ENCODE peak calls at places on chromosome 10, in nine cellular contexts. One of them, this sample, is unnamed.

GRCh38 chr10:126969310-126969709 is 64.1 kb downstream of the DOCK1 start:
- DNase-seq in GM23248: peak; percentile 13
- DNase-seq in PC-3: peak; percentile 56
- DNase-seq in MM.1S: no peak
- DNase-seq in hepatocyte: peak; percentile 31
- DNase-seq in OCI-LY7: no peak
- DNase-seq in SK-N-SH: no peak
- DNase-seq in HCT116: peak; percentile 8
- DNase-seq in GM23338: peak; percentile 62
- DNase-seq in this sample: peak; percentile 53

GRCh38 chr10:109968954-109969644 is 38.7 kb upstream of the ADD3 start:
- DNase-seq in hepatocyte: no peak
- DNase-seq in GM23248: no peak
- DNase-seq in SK-N-SH: no peak
- DNase-seq in MM.1S: no peak
- DNase-seq in GM23338: no peak
- DNase-seq in OCI-LY7: no peak
- DNase-seq in HCT116: no peak
- DNase-seq in PC-3: no peak
- DNase-seq in this sample: no peak

GRCh38 chr10:114301951-114302710 is 63.1 kb downstream of the VWA2 start:
- DNase-seq in GM23338: no peak
- DNase-seq in SK-N-SH: no peak
- DNase-seq in HCT116: no peak
- DNase-seq in OCI-LY7: no peak
- DNase-seq in PC-3: peak; percentile 10
- DNase-seq in MM.1S: no peak
- DNase-seq in GM23248: peak; percentile 17
- DNase-seq in hepatocyte: no peak
- DNase-seq in this sample: no peak

GRCh38 chr10:80122110-80122710 is 10.3 kb upstream of the PLAC9 start:
- DNase-seq in PC-3: peak; percentile 93
- DNase-seq in GM23248: peak; percentile 70
- DNase-seq in OCI-LY7: no peak
- DNase-seq in MM.1S: no peak
- DNase-seq in hepatocyte: no peak
- DNase-seq in GM23338: no peak
- DNase-seq in HCT116: no peak
- DNase-seq in SK-N-SH: no peak
- DNase-seq in this sample: no peak

GRCh38 chr10:119770928-119771327 is 45.1 kb downstream of the INPP5F start:
- DNase-seq in PC-3: no peak
- DNase-seq in GM23338: no peak
- DNase-seq in MM.1S: no peak
- DNase-seq in hepatocyte: no peak
- DNase-seq in GM23248: peak; percentile 29
- DNase-seq in OCI-LY7: no peak
- DNase-seq in HCT116: no peak
- DNase-seq in SK-N-SH: no peak
- DNase-seq in this sample: no peak

GRCh38 chr10:36019749-36020148 is 377.7 kb upstream of the FZD8 start:
- DNase-seq in GM23338: no peak
- DNase-seq in MM.1S: no peak
- DNase-seq in SK-N-SH: no peak
- DNase-seq in GM23248: no peak
- DNase-seq in hepatocyte: no peak
- DNase-seq in OCI-LY7: no peak
- DNase-seq in PC-3: no peak
- DNase-seq in HCT116: no peak
- DNase-seq in this sample: no peak

GRCh38 chr10:33719005-33719703 is 384.7 kb upstream of the NRP1 start:
- DNase-seq in SK-N-SH: no peak
- DNase-seq in PC-3: no peak
- DNase-seq in hepatocyte: no peak
- DNase-seq in OCI-LY7: no peak
- DNase-seq in GM23248: no peak
- DNase-seq in GM23338: no peak
- DNase-seq in HCT116: no peak
- DNase-seq in MM.1S: no peak
- DNase-seq in this sample: no peak

GRCh38 chr10:73759512-73760115 is 15.4 kb downstream of the SEC24C start:
- DNase-seq in SK-N-SH: no peak
- DNase-seq in hepatocyte: peak; percentile 46
- DNase-seq in GM23248: no peak
- DNase-seq in OCI-LY7: peak; percentile 86
- DNase-seq in PC-3: peak; percentile 67
- DNase-seq in HCT116: no peak
- DNase-seq in MM.1S: peak; percentile 93
- DNase-seq in GM23338: peak; percentile 30
- DNase-seq in this sample: no peak

GRCh38 chr10:7792541-7792940 is 4.6 kb downstream of the ATP5F1C start:
- DNase-seq in SK-N-SH: no peak
- DNase-seq in GM23338: no peak
- DNase-seq in OCI-LY7: no peak
- DNase-seq in GM23248: no peak
- DNase-seq in PC-3: peak; percentile 10
- DNase-seq in hepatocyte: no peak
- DNase-seq in HCT116: no peak
- DNase-seq in MM.1S: no peak
- DNase-seq in this sample: no peak

GRCh38 chr10:79209831-79210230 is 137.4 kb upstream of the PPIF start:
- DNase-seq in GM23338: no peak
- DNase-seq in hepatocyte: no peak
- DNase-seq in OCI-LY7: no peak
- DNase-seq in MM.1S: no peak
- DNase-seq in GM23248: no peak
- DNase-seq in HCT116: no peak
- DNase-seq in SK-N-SH: peak; percentile 61
- DNase-seq in PC-3: no peak
- DNase-seq in this sample: no peak

GRCh38 chr10:47370878-47371277 is 13.2 kb downstream of the ZNF488 start:
- DNase-seq in MM.1S: no peak
- DNase-seq in hepatocyte: no peak
- DNase-seq in OCI-LY7: no peak
- DNase-seq in GM23248: no peak
- DNase-seq in GM23338: no peak
- DNase-seq in HCT116: no peak
- DNase-seq in PC-3: no peak
- DNase-seq in SK-N-SH: peak; percentile 5
- DNase-seq in this sample: no peak

GRCh38 chr10:110548002-110548401 is 19.5 kb upstream of the SMC3 start:
- DNase-seq in GM23248: no peak
- DNase-seq in MM.1S: no peak
- DNase-seq in OCI-LY7: no peak
- DNase-seq in hepatocyte: no peak
- DNase-seq in SK-N-SH: no peak
- DNase-seq in GM23338: peak; percentile 57
- DNase-seq in HCT116: no peak
- DNase-seq in PC-3: no peak
- DNase-seq in this sample: no peak

GRCh38 chr10:9096288-9096687 is 1041.8 kb downstream of the GATA3 start:
- DNase-seq in OCI-LY7: no peak
- DNase-seq in GM23338: no peak
- DNase-seq in HCT116: no peak
- DNase-seq in PC-3: no peak
- DNase-seq in MM.1S: no peak
- DNase-seq in GM23248: no peak
- DNase-seq in hepatocyte: no peak
- DNase-seq in SK-N-SH: no peak
- DNase-seq in this sample: no peak

GRCh38 chr10:28788252-28788651 is 110.9 kb downstream of the BAMBI start:
- DNase-seq in hepatocyte: no peak
- DNase-seq in MM.1S: no peak
- DNase-seq in PC-3: no peak
- DNase-seq in OCI-LY7: no peak
- DNase-seq in GM23248: no peak
- DNase-seq in GM23338: no peak
- DNase-seq in SK-N-SH: no peak
- DNase-seq in HCT116: no peak
- DNase-seq in this sample: no peak

GRCh38 chr10:74058071-74058470 is 60.2 kb downstream of the VCL start:
- DNase-seq in HCT116: no peak
- DNase-seq in GM23338: no peak
- DNase-seq in hepatocyte: no peak
- DNase-seq in GM23248: no peak
- DNase-seq in PC-3: peak; percentile 94
- DNase-seq in OCI-LY7: peak; percentile 29
- DNase-seq in MM.1S: peak; percentile 50
- DNase-seq in SK-N-SH: no peak
- DNase-seq in this sample: no peak

GRCh38 chr10:4170633-4171314 is 385.8 kb upstream of the KLF6 start:
- DNase-seq in GM23338: no peak
- DNase-seq in SK-N-SH: no peak
- DNase-seq in HCT116: no peak
- DNase-seq in MM.1S: no peak
- DNase-seq in hepatocyte: peak; percentile 28
- DNase-seq in PC-3: no peak
- DNase-seq in OCI-LY7: no peak
- DNase-seq in GM23248: no peak
- DNase-seq in this sample: no peak

GRCh38 chr10:116768786-116769185 is 26.4 kb upstream of the HSPA12A start:
- DNase-seq in HCT116: no peak
- DNase-seq in PC-3: peak; percentile 51
- DNase-seq in OCI-LY7: no peak
- DNase-seq in GM23248: peak; percentile 53
- DNase-seq in hepatocyte: no peak
- DNase-seq in SK-N-SH: no peak
- DNase-seq in GM23338: no peak
- DNase-seq in MM.1S: no peak
- DNase-seq in this sample: no peak

DNA sequence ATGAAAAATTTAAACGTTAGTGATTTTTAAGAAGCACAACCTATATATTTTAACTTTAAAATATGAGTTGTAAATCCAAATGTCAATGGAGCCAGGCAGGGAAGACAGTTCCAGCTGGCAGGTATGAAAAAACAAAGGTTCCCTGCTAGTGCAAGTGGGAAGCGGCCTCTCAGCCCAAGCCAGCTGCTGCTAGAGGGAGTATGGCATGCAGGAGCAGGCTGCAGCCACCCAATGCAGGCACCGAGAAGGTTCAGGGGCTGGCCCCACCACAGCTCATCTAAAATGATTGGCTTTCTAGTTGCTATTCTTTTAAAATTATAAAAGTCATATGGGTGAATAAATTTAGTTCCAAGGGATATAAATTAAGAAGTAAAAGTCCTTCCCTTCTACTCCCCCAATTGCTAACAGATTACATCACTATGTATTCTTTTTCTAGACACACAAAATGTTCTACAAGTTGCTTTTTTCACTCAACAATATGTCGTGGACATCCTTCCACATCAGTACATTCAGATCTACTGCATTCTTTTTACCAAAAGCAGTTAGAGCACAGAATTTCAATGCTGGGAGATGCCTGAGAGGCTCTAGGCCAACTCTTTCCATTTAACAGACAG is 69.3 kb downstream of the SGMS1 start:
- DNase-seq in PC-3: no peak
- DNase-seq in hepatocyte: no peak
- DNase-seq in MM.1S: no peak
- DNase-seq in GM23338: peak; percentile 44
- DNase-seq in SK-N-SH: no peak
- DNase-seq in OCI-LY7: no peak
- DNase-seq in GM23248: no peak
- DNase-seq in HCT116: no peak
- DNase-seq in this sample: peak; percentile 28
- TF ChIP-seq EZH2phosphoT487 in PC-3: no peak
- TF ChIP-seq EZH2phosphoT487 in hepatocyte: no peak
- TF ChIP-seq EZH2phosphoT487 in MM.1S: no peak
- TF ChIP-seq EZH2phosphoT487 in GM23338: no peak
- TF ChIP-seq EZH2phosphoT487 in SK-N-SH: no peak
- TF ChIP-seq EZH2phosphoT487 in OCI-LY7: no peak
- TF ChIP-seq EZH2phosphoT487 in GM23248: no peak
- TF ChIP-seq EZH2phosphoT487 in HCT116: no peak
- TF ChIP-seq EZH2phosphoT487 in this sample: no peak

GRCh38 chr10:98168766-98169165 is 34.3 kb downstream of the R3HCC1L start:
- DNase-seq in hepatocyte: no peak
- DNase-seq in GM23248: no peak
- DNase-seq in SK-N-SH: no peak
- DNase-seq in PC-3: no peak
- DNase-seq in OCI-LY7: peak; percentile 80
- DNase-seq in HCT116: no peak
- DNase-seq in GM23338: peak; percentile 28
- DNase-seq in MM.1S: no peak
- DNase-seq in this sample: no peak
- H3K4me2 ChIP-seq in hepatocyte: no peak overlapping the region
- H3K4me2 ChIP-seq in GM23248: no peak overlapping the region
- H3K4me2 ChIP-seq in SK-N-SH: no peak overlapping the region
- H3K4me2 ChIP-seq in PC-3: no peak overlapping the region
- H3K4me2 ChIP-seq in OCI-LY7: peak overlapping the region; percentile 87
- H3K4me2 ChIP-seq in HCT116: no peak overlapping the region
- H3K4me2 ChIP-seq in GM23338: peak overlapping the region; percentile 69
- H3K4me2 ChIP-seq in MM.1S: no peak overlapping the region
- H3K4me2 ChIP-seq in this sample: no peak overlapping the region

DNA sequence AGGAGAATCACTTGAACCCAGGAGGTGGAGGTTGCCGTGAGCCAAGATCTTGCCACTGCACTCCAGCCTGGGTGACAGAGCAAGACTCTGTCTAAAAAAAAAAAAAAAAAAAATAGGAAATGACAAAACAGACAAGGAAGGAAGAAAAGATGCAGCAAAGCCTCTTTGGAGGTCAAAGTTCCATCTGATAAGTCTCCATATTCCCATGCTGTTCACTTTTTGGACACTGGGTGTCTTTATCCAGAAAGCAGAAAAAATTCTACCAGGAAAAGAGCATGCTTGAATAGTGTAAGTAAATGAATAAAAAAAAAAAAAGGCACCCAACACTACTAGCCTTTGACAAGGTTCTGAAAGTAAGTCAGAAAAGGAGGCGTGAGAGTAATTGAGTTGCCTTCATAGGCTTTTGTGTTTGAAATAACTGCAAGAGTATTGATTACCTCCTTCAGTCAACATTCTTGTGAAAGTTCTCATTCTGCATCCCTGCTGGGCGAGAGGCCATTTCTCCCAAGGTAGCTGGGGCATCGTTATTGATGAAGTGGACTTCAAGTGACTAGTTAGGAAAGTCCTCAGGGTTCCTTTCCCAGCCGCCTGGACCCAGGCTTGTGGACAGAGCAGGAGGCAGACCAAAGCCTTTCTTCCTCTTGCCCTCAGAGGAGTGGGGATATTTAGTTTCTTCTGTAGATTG is 133.3 kb upstream of the KIF5B start:
- DNase-seq in GM23338: peak; percentile 4
- DNase-seq in PC-3: peak; percentile 29
- DNase-seq in MM.1S: no peak
- DNase-seq in HCT116: peak; percentile 18
- DNase-seq in SK-N-SH: no peak
- DNase-seq in hepatocyte: peak; percentile 57
- DNase-seq in OCI-LY7: no peak
- DNase-seq in GM23248: peak; percentile 36
- DNase-seq in this sample: no peak
- TF ChIP-seq EZH2phosphoT487 in GM23338: no peak
- TF ChIP-seq EZH2phosphoT487 in PC-3: no peak
- TF ChIP-seq EZH2phosphoT487 in MM.1S: no peak
- TF ChIP-seq EZH2phosphoT487 in HCT116: no peak
- TF ChIP-seq EZH2phosphoT487 in SK-N-SH: no peak
- TF ChIP-seq EZH2phosphoT487 in hepatocyte: no peak
- TF ChIP-seq EZH2phosphoT487 in OCI-LY7: no peak
- TF ChIP-seq EZH2phosphoT487 in GM23248: no peak
- TF ChIP-seq EZH2phosphoT487 in this sample: no peak

GRCh38 chr10:11986593-11987216 is 55.9 kb downstream of the UPF2 start:
- DNase-seq in MM.1S: peak; percentile 65
- DNase-seq in HCT116: peak; percentile 79
- DNase-seq in SK-N-SH: peak; percentile 72
- DNase-seq in hepatocyte: peak; percentile 90
- DNase-seq in OCI-LY7: peak; percentile 82
- DNase-seq in GM23338: peak; percentile 94
- DNase-seq in PC-3: peak; percentile 76
- DNase-seq in GM23248: peak; percentile 88
- DNase-seq in this sample: peak; percentile 83
- H3K4me2 ChIP-seq in MM.1S: no peak overlapping the region
- H3K4me2 ChIP-seq in HCT116: peak overlapping the region; percentile 17
- H3K4me2 ChIP-seq in SK-N-SH: no peak overlapping the region
- H3K4me2 ChIP-seq in hepatocyte: peak overlapping the region; percentile 24
- H3K4me2 ChIP-seq in OCI-LY7: no peak overlapping the region
- H3K4me2 ChIP-seq in GM23338: no peak overlapping the region
- H3K4me2 ChIP-seq in PC-3: peak overlapping the region; percentile 37
- H3K4me2 ChIP-seq in GM23248: no peak overlapping the region
- H3K4me2 ChIP-seq in this sample: no peak overlapping the region

This sample was measured in neural progenitor cell.